ENCODE peak calls at places on chromosomes 11 and 22, in seven cellular contexts. C, B, X, F, N, Z and M are unnamed samples.

GRCh38 chr11:76209671-76209955 is 3.3 kb upstream of the WNT11 start:
- DNase-seq in C (no peak), F (no peak), N (no peak), Z (no peak), B (no peak), X (no peak), M (no peak)

GRCh38 chr11:37277896-37278465 is 679.9 kb upstream of the RAG2 start:
- DNase-seq in C (no peak), F (no peak), X (no peak), Z (no peak), N (no peak), B (no peak), M (no peak)

GRCh38 chr11:8871283-8871775 is 39.7 kb upstream of the AKIP1 start:
- DNase-seq in X (peak), F (peak), C (peak), N (peak), B (no peak), Z (peak), M (no peak)

GRCh38 chr11:40879911-40880310 is 579.5 kb downstream of the LRRC4C start:
- DNase-seq in B (no peak), C (no peak), Z (no peak), N (no peak), X (no peak), F (no peak), M (no peak)

GRCh38 chr11:19290356-19290755 is 49.6 kb upstream of the E2F8 start:
- DNase-seq in F (no peak), N (no peak), C (no peak), Z (no peak), B (no peak), X (no peak), M (no peak)

GRCh38 chr11:117376517-117376916 is 48.9 kb downstream of the CEP164 start:
- DNase-seq in B (no peak), X (no peak), N (peak), Z (no peak), C (no peak), F (no peak), M (peak)

GRCh38 chr22:38066381-38067027 is 9.3 kb downstream of the PICK1 start:
- DNase-seq in Z (no peak), B (no peak), N (no peak), C (no peak), F (no peak), X (no peak), M (no peak)

GRCh38 chr11:117900144-117900651 is 23.7 kb upstream of the FXYD6 start:
- DNase-seq in C (no peak), X (no peak), N (no peak), F (no peak), Z (no peak), B (no peak), M (no peak)

GRCh38 chr22:27220349-27220748 is 563.0 kb downstream of the MIAT start:
- DNase-seq in X (no peak), Z (no peak), C (peak), B (peak), N (no peak), F (no peak), M (no peak)

GRCh38 chr11:65102142-65103095 is 6.4 kb downstream of the VPS51 start:
- DNase-seq in F (no peak), B (no peak), Z (no peak), C (no peak), X (no peak), N (no peak), M (peak)

DNA sequence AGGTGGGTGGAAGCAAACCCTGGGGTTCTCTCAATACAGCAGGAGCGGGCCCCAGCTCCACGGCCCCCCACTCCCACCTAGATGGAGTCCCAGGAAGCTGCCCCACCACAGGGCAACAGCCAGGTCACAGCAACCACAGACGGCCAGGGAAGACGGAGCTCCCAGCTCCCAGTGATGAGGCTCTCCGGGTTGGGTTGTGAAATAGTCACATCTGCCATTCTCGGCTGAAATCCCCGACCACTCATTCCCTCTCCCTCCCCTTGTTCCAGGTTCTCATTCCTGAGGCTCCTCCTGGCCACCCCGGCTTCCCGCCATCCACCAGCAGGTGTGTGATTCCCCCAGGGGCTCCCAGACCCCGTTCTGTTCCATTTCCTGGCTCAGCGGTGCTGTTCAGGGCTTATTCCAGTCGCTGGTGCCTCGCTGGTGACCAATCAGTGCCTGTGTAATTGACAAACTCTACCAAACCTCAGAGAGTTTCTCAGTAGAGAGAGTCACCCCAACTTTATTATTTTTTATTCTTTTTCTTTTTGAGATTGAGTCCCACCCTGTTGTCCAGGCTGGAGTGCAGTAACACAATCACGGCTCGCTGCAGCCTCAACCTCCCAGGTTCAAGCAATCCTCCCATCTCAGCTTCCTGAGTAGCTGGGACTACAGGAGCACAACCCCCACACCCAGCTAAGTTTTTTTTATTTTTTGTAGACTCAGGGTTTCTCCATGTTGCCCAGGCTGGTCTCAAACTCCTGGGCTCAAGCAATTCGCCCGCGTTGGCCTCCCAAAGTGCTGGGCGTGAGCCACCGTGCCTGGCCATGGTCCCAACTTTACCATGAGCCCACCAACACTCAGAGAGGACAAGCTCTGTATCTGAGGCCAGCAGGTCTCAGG is 63.2 kb downstream of the SHANK2 start:
- DNase-seq in C (no peak), X (no peak), N (no peak), B (no peak), Z (no peak), F (no peak), M (no peak)
- TF ChIP-seq CTCF in C (no peak), X (no peak), N (no peak), B (no peak), Z (no peak), F (no peak), M (no peak)

GRCh38 chr11:45287316-45287903 is 1.3 kb upstream of the SYT13 start:
- DNase-seq in B (no peak), X (no peak), Z (no peak), F (no peak), C (no peak), N (no peak), M (no peak)
- H3K4me3 ChIP-seq in B (no peak), X (no peak), Z (no peak), F (no peak), C (no peak), N (no peak), M (no peak)

GRCh38 chr11:26229270-26229669 is 102.7 kb upstream of the ANO3 start:
- DNase-seq in X (peak), B (no peak), F (no peak), Z (peak), N (no peak), C (no peak), M (no peak)

GRCh38 chr11:26228778-26229177 is 103.2 kb upstream of the ANO3 start:
- DNase-seq in F (no peak), N (no peak), X (peak), B (no peak), C (no peak), Z (peak), M (no peak)

GRCh38 chr11:26225643-26226042 is 106.3 kb upstream of the ANO3 start:
- DNase-seq in Z (no peak), F (no peak), X (no peak), N (no peak), B (no peak), C (no peak), M (no peak)

GRCh38 chr11:26227883-26228502 is 103.9 kb upstream of the ANO3 start:
- DNase-seq in Z (no peak), F (no peak), B (no peak), C (no peak), N (no peak), X (no peak), M (no peak)

GRCh38 chr11:26227311-26227710 is 104.6 kb upstream of the ANO3 start:
- DNase-seq in C (peak), X (peak), F (no peak), Z (peak), B (no peak), N (no peak), M (peak)
- TF ChIP-seq CTCF in C (peak), X (peak), F (no peak), Z (peak), B (peak), N (peak), M (peak)

DNA sequence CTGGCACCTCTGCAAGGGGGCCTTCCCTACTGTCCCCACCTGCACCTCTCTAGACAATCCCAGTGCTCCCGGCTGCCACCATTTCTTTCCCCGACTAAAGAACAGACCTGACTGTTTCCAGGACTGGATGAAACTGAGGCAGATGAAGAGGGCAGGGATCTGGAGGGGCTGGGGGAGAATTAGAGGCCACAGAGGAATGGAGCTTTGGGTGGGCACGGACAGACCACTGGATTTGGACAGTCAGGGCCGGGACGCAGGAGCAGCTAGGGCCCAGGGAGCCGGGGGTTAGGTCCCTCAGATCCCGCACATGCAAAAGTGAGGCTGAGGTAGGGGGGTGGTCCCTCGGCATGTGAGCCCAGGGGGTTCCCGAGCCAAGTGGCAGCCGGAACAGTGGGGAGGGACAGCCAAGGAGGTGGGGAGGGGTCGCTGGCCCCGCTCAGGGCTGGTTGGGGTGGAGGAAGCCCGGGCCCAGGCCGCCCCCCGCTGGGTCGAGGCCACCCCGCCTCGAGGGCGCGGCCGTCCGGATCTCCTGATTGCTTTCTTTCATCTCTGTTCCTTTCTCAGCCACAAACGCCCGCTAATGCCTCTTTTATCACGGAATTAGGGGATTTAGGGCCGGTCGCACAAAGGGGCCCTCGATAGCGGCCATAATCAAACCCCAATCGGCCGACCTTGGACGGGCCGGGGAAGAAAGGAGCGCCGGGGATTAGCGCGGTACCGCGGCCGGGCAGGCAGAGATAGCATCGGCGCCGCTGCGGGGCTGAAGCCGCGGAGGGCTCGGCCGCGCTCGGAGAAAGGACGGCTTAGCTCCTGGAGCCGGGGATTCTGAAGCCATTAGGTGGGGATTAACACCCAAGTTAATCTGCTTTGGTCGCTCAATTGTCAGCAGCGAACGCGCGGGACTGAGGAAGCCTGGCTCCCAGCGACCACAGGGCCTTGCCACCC is 9.3 kb downstream of the SLC25A1 start:
- DNase-seq in N (no peak), C (peak), Z (no peak), X (no peak), F (no peak), B (no peak), M (no peak)
- H3K4me3 ChIP-seq in N (peak), C (no peak), Z (no peak), X (peak), F (peak), B (peak), M (no peak)

GRCh38 chr11:134272381-134273316 is 3.5 kb upstream of the GLB1L3 start:
- DNase-seq in Z (no peak), N (no peak), B (no peak), X (no peak), F (no peak), C (peak), M (no peak)

GRCh38 chr11:134267466-134267865 is 8.7 kb upstream of the GLB1L3 start:
- DNase-seq in N (no peak), F (no peak), X (no peak), Z (no peak), C (no peak), B (no peak), M (no peak)

GRCh38 chr11:134271978-134272377 is 4.2 kb upstream of the GLB1L3 start:
- DNase-seq in B (no peak), Z (no peak), X (no peak), N (no peak), F (no peak), C (no peak), M (no peak)

GRCh38 chr11:134267966-134268365 is 8.2 kb upstream of the GLB1L3 start:
- DNase-seq in N (no peak), C (no peak), F (no peak), X (no peak), B (no peak), Z (no peak), M (no peak)

GRCh38 chr11:134270250-134270714 is 5.9 kb upstream of the GLB1L3 start:
- DNase-seq in Z (no peak), N (no peak), F (no peak), B (no peak), C (no peak), X (peak), M (no peak)
- TF ChIP-seq CTCF in Z (no peak), N (no peak), F (no peak), B (peak), C (no peak), X (peak), M (no peak)